ENCODE peak calls at places on chromosomes 7 and 10, in six cellular contexts. P, M, U, C, T and O are unnamed samples.

GRCh38 chr7:5635461-5636445 is 145.7 kb downstream of the RNF216 start:
- DNase-seq in P (no peak), M (no peak), U (no peak), C (no peak), T (no peak), O (no peak)

GRCh38 chr7:2821842-2822507 is 22.1 kb downstream of the GNA12 start:
- DNase-seq in P (no peak), M (no peak), U (no peak), C (peak), T (peak), O (no peak)

GRCh38 chr10:104350146-104350635 is 3.4 kb upstream of the CFAP58 start:
- DNase-seq in P (peak), M (no peak), U (no peak), C (no peak), T (peak), O (no peak)

GRCh38 chr7:86904949-86905834 is 154.3 kb downstream of the ELAPOR2 start:
- DNase-seq in P (peak), M (no peak), U (no peak), C (no peak), T (peak), O (peak)

GRCh38 chr7:105055621-105056020 is 41.6 kb downstream of the KMT2E start:
- DNase-seq in P (no peak), M (no peak), U (no peak), C (no peak), T (no peak), O (no peak)

GRCh38 chr7:123305840-123306375 is 106.1 kb upstream of the SLC13A1 start:
- DNase-seq in P (no peak), M (no peak), U (no peak), C (no peak), T (no peak), O (no peak)

GRCh38 chr10:77531441-77532001 is 106.1 kb downstream of the KCNMA1 start:
- DNase-seq in P (peak), M (no peak), U (no peak), C (peak), T (peak), O (no peak)

GRCh38 chr7:4001742-4002141 is 680.4 kb upstream of the FOXK1 start:
- DNase-seq in P (no peak), M (no peak), U (no peak), C (no peak), T (no peak), O (no peak)

GRCh38 chr10:43336061-43336460 is 35.4 kb upstream of the FXYD4 start:
- DNase-seq in P (no peak), M (no peak), U (no peak), C (no peak), T (no peak), O (no peak)

GRCh38 chr10:1440897-1441296 is 296.4 kb downstream of the ADARB2 start:
- DNase-seq in P (no peak), M (no peak), U (no peak), C (no peak), T (no peak), O (no peak)

GRCh38 chr10:85045046-85045445 is 716.7 kb downstream of the CCSER2 start:
- DNase-seq in P (no peak), M (no peak), U (no peak), C (no peak), T (no peak), O (no peak)

GRCh38 chr10:101778781-101779543 is 3.0 kb upstream of the FGF8 start:
- DNase-seq in P (no peak), M (no peak), U (no peak), C (peak), T (no peak), O (peak)

GRCh38 chr10:5869156-5869555 is 20.5 kb downstream of the ANKRD16 start:
- DNase-seq in P (no peak), M (no peak), U (no peak), C (no peak), T (no peak), O (no peak)

GRCh38 chr10:52771534-52772455 is 789 bp downstream of the MBL2 start:
- DNase-seq in P (no peak), M (no peak), U (no peak), C (no peak), T (no peak), O (no peak)

GRCh38 chr7:1087952-1088920 is at the start of gene GPER1:
- DNase-seq in P (no peak), M (no peak), U (no peak), C (peak), T (peak), O (no peak)

GRCh38 chr7:101507791-101508252 is 121.3 kb downstream of the MYL10 start:
- DNase-seq in P (peak), M (no peak), U (no peak), C (no peak), T (peak), O (peak)

GRCh38 chr10:105542401-105542800 is 901.3 kb downstream of the SORCS3 start:
- DNase-seq in P (no peak), M (no peak), U (no peak), C (no peak), T (no peak), O (no peak)

GRCh38 chr7:33876600-33877274 is 28.6 kb upstream of the BMPER start:
- DNase-seq in P (no peak), M (no peak), U (no peak), C (no peak), T (no peak), O (no peak)

GRCh38 chr7:92809397-92810241 is 26.8 kb downstream of the CDK6 start:
- DNase-seq in P (peak), M (peak), U (peak), C (peak), T (peak), O (peak)

GRCh38 chr7:55120501-55121198 is 101.8 kb downstream of the EGFR start:
- DNase-seq in P (no peak), M (no peak), U (no peak), C (no peak), T (peak), O (no peak)

GRCh38 chr7:149624419-149625338 is 127.1 kb upstream of the ZNF746 start:
- DNase-seq in P (peak), M (peak), U (peak), C (peak), T (peak), O (peak)

GRCh38 chr10:5841965-5842364 is 28.7 kb upstream of the GDI2 start:
- DNase-seq in P (no peak), M (no peak), U (no peak), C (no peak), T (no peak), O (no peak)

GRCh38 chr7:123823898-123824753 is 20.8 kb upstream of the HYAL4 start:
- DNase-seq in P (no peak), M (no peak), U (no peak), C (no peak), T (no peak), O (no peak)

GRCh38 chr10:30027057-30028005 is 32.1 kb downstream of the JCAD start:
- DNase-seq in P (no peak), M (no peak), U (no peak), C (peak), T (no peak), O (no peak)
- TF ChIP-seq CTCF in P (no peak), M (no peak), U (no peak), C (no peak), T (no peak), O (no peak)

GRCh38 chr10:74891048-74891447 is 64.6 kb downstream of the KAT6B start:
- DNase-seq in P (no peak), M (no peak), U (no peak), C (no peak), T (no peak), O (no peak)

GRCh38 chr10:74889662-74889998 is 63.2 kb downstream of the KAT6B start:
- DNase-seq in P (no peak), M (no peak), U (no peak), C (no peak), T (no peak), O (no peak)

GRCh38 chr10:74887614-74888284 is 61.3 kb downstream of the KAT6B start:
- DNase-seq in P (no peak), M (no peak), U (no peak), C (no peak), T (no peak), O (no peak)

GRCh38 chr10:74890460-74890859 is 64.1 kb downstream of the KAT6B start:
- DNase-seq in P (no peak), M (no peak), U (no peak), C (no peak), T (no peak), O (no peak)

DNA sequence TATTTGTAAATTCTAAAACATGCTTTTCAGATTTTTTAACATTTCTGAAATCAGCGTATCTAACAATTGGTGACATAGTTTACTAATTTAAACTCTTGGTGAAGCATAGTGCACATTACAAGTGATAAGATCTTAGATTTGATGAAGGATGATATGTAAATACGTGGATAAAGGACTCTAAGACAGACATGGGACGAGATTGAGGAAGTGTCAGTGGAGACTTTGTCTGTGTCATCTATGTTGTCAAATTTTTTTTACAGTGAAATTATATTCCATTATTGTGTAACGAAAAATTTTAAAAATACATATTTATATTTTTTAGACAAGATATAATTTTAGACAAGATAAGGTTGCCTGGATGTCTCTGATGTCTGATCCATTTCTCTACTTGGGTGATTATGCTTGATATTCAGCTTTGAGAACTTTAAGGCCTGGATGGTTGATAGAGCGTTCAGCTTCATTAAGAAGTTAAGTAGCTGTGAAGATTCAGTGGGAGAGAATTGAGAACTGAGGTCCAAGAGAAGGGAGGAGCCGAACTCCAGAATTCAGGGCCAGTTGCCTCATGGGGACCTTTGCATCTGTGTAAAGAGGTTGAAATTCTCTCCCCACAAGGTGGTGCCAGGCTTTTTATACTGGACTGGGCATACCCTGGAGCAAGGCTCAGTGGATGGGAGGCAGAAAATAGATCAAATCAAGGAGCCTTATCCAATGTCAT is 62.7 kb downstream of the KAT6B start:
- DNase-seq in P (no peak), M (no peak), U (no peak), C (no peak), T (peak), O (no peak)
- TF ChIP-seq CTCF in P (peak), M (no peak), U (no peak), C (no peak), T (peak), O (no peak)

GRCh38 chr10:128087884-128088695 is 38.1 kb downstream of the MKI67 start:
- DNase-seq in P (peak), M (no peak), U (no peak), C (no peak), T (peak), O (peak)
- TF ChIP-seq CTCF in P (peak), M (no peak), U (no peak), C (no peak), T (peak), O (no peak)

GRCh38 chr10:50291261-50291850 is 40.0 kb upstream of the ASAH2 start:
- DNase-seq in P (no peak), M (no peak), U (no peak), C (no peak), T (no peak), O (no peak)
- TF ChIP-seq CTCF in P (peak), M (peak), U (no peak), C (peak), T (peak), O (no peak)

DNA sequence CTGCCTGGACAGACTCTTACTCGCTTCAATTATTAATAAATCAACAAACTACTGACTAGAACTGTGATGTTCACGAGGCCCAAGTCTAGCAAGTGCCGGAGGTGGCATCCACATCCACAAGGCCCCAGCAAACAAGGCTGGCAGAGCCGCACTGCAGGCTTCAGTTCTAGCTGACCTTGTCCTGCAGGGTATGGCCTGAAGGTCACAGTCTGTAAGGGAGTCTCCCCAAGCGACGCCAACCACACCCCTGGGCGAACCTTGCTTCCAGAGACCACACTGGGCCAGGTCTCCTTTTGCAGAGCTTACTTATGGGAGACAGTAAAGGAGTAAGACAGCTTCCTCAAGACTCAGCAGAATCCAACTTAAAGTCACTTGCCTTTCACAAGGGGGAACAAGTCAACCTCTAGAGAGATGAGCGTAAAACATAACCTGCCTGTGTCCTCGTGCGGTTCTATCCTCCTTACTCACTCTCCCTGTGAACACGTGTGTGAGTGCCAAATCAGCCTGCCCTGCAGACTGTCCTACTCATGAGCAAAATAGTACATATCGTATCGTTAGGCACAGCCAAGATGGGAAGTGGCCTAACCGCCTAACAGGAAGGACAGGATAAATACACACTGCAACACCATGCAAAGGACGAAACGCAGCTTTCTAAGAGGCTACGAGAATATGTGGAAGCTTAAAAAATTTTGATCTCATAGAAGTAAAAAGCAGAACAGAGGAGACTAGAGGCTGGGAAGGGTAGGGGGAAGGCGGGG is 22.7 kb downstream of the FAM53B start:
- DNase-seq in P (no peak), M (no peak), U (no peak), C (peak), T (no peak), O (no peak)
- TF ChIP-seq CTCF in P (no peak), M (no peak), U (no peak), C (no peak), T (no peak), O (no peak)